ENCODE peak calls at places on chromosome 3, in six cellular contexts. One of them, this sample, is unnamed.

GRCh38 chr3:67000006-67000405 is 1.9 kb downstream of the KBTBD8 start:
- DNase-seq in A549: no peak
- DNase-seq in HCT116: no peak
- DNase-seq in endothelial cell of umbilical vein: no peak
- DNase-seq in GM12878: peak; percentile 44
- DNase-seq in HepG2: no peak
- DNase-seq in this sample: peak; percentile 64

GRCh38 chr3:176961916-176962315 is 235.4 kb downstream of the TBL1XR1 start:
- DNase-seq in A549: no peak
- DNase-seq in HCT116: no peak
- DNase-seq in endothelial cell of umbilical vein: peak; percentile 36
- DNase-seq in GM12878: no peak
- DNase-seq in HepG2: no peak
- DNase-seq in this sample: no peak

GRCh38 chr3:154684440-154684839 is 254.4 kb upstream of the GPR149 start:
- DNase-seq in A549: no peak
- DNase-seq in HCT116: no peak
- DNase-seq in endothelial cell of umbilical vein: no peak
- DNase-seq in GM12878: no peak
- DNase-seq in HepG2: no peak
- DNase-seq in this sample: no peak

GRCh38 chr3:50491023-50491422 is 12.4 kb downstream of the CACNA2D2 start:
- DNase-seq in A549: no peak
- DNase-seq in HCT116: no peak
- DNase-seq in endothelial cell of umbilical vein: no peak
- DNase-seq in GM12878: no peak
- DNase-seq in HepG2: no peak
- DNase-seq in this sample: no peak

GRCh38 chr3:79515072-79515471 is 252.7 kb downstream of the ROBO1 start:
- DNase-seq in A549: no peak
- DNase-seq in HCT116: no peak
- DNase-seq in endothelial cell of umbilical vein: peak; percentile 88
- DNase-seq in GM12878: no peak
- DNase-seq in HepG2: no peak
- DNase-seq in this sample: no peak

GRCh38 chr3:122603056-122603455 is 25.6 kb downstream of the PARP15 start:
- DNase-seq in A549: no peak
- DNase-seq in HCT116: no peak
- DNase-seq in endothelial cell of umbilical vein: no peak
- DNase-seq in GM12878: no peak
- DNase-seq in HepG2: no peak
- DNase-seq in this sample: no peak

GRCh38 chr3:133386876-133387275 is 13.0 kb upstream of the BFSP2 start:
- DNase-seq in A549: no peak
- DNase-seq in HCT116: no peak
- DNase-seq in endothelial cell of umbilical vein: no peak
- DNase-seq in GM12878: no peak
- DNase-seq in HepG2: no peak
- DNase-seq in this sample: no peak

GRCh38 chr3:52777959-52778805 is 783 bp downstream of the ITIH1 start:
- DNase-seq in A549: no peak
- DNase-seq in HCT116: no peak
- DNase-seq in endothelial cell of umbilical vein: no peak
- DNase-seq in GM12878: no peak
- DNase-seq in HepG2: no peak
- DNase-seq in this sample: no peak

GRCh38 chr3:46916278-46916677 is 38.8 kb downstream of the PTH1R start:
- DNase-seq in A549: no peak
- DNase-seq in HCT116: no peak
- DNase-seq in endothelial cell of umbilical vein: no peak
- DNase-seq in GM12878: no peak
- DNase-seq in HepG2: no peak
- DNase-seq in this sample: no peak

GRCh38 chr3:154151969-154152368 is 30.8 kb downstream of the ARHGEF26 start:
- DNase-seq in A549: no peak
- DNase-seq in HCT116: no peak
- DNase-seq in endothelial cell of umbilical vein: peak; percentile 11
- DNase-seq in GM12878: no peak
- DNase-seq in HepG2: no peak
- DNase-seq in this sample: no peak

GRCh38 chr3:67706934-67707333 is 52.5 kb upstream of the SUCLG2 start:
- DNase-seq in A549: no peak
- DNase-seq in HCT116: no peak
- DNase-seq in endothelial cell of umbilical vein: no peak
- DNase-seq in GM12878: no peak
- DNase-seq in HepG2: peak; percentile 18
- DNase-seq in this sample: no peak

GRCh38 chr3:115100172-115100571 is 46.9 kb downstream of the ZBTB20 start:
- DNase-seq in A549: peak; percentile 52
- DNase-seq in HCT116: no peak
- DNase-seq in endothelial cell of umbilical vein: peak; percentile 74
- DNase-seq in GM12878: peak; percentile 9
- DNase-seq in HepG2: peak; percentile 6
- DNase-seq in this sample: peak; percentile 1

GRCh38 chr3:22269827-22270226 is 518.8 kb upstream of the ZNF385D start:
- DNase-seq in A549: no peak
- DNase-seq in HCT116: no peak
- DNase-seq in endothelial cell of umbilical vein: no peak
- DNase-seq in GM12878: no peak
- DNase-seq in HepG2: no peak
- DNase-seq in this sample: no peak

GRCh38 chr3:134242649-134243637 is 7.7 kb downstream of the RYK start:
- DNase-seq in A549: no peak
- DNase-seq in HCT116: peak; percentile 47
- DNase-seq in endothelial cell of umbilical vein: peak; percentile 41
- DNase-seq in GM12878: no peak
- DNase-seq in HepG2: peak; percentile 58
- DNase-seq in this sample: peak; percentile 80

GRCh38 chr3:22496641-22497040 is 706.5 kb upstream of the UBE2E2 start:
- DNase-seq in A549: no peak
- DNase-seq in HCT116: no peak
- DNase-seq in endothelial cell of umbilical vein: no peak
- DNase-seq in GM12878: no peak
- DNase-seq in HepG2: no peak
- DNase-seq in this sample: no peak

GRCh38 chr3:31232049-31233040 is 300.4 kb upstream of the STT3B start:
- DNase-seq in A549: no peak
- DNase-seq in HCT116: no peak
- DNase-seq in endothelial cell of umbilical vein: peak; percentile 49
- DNase-seq in GM12878: no peak
- DNase-seq in HepG2: no peak
- DNase-seq in this sample: peak; percentile 89

GRCh38 chr3:126456766-126457388 is 18.8 kb downstream of the ZXDC start:
- DNase-seq in A549: no peak
- DNase-seq in HCT116: no peak
- DNase-seq in endothelial cell of umbilical vein: no peak
- DNase-seq in GM12878: no peak
- DNase-seq in HepG2: no peak
- DNase-seq in this sample: no peak

GRCh38 chr3:127588675-127589577 is 1.6 kb downstream of the TPRA1 start:
- DNase-seq in A549: no peak
- DNase-seq in HCT116: no peak
- DNase-seq in endothelial cell of umbilical vein: peak; percentile 13
- DNase-seq in GM12878: no peak
- DNase-seq in HepG2: peak; percentile 23
- DNase-seq in this sample: peak; percentile 80

GRCh38 chr3:182785756-182786155 is 7.5 kb upstream of the ATP11B start:
- DNase-seq in A549: no peak
- DNase-seq in HCT116: no peak
- DNase-seq in endothelial cell of umbilical vein: no peak
- DNase-seq in GM12878: no peak
- DNase-seq in HepG2: no peak
- DNase-seq in this sample: no peak

GRCh38 chr3:173410836-173411235 is 13.3 kb downstream of the NLGN1 start:
- DNase-seq in A549: no peak
- DNase-seq in HCT116: no peak
- DNase-seq in endothelial cell of umbilical vein: peak; percentile 53
- DNase-seq in GM12878: no peak
- DNase-seq in HepG2: no peak
- DNase-seq in this sample: no peak

GRCh38 chr3:82610236-82610635 is 848.8 kb upstream of the GBE1 start:
- DNase-seq in A549: no peak
- DNase-seq in HCT116: no peak
- DNase-seq in endothelial cell of umbilical vein: no peak
- DNase-seq in GM12878: no peak
- DNase-seq in HepG2: no peak
- DNase-seq in this sample: no peak

GRCh38 chr3:149563114-149563513 is 88.6 kb downstream of the TM4SF4 start:
- DNase-seq in A549: no peak
- DNase-seq in HCT116: no peak
- DNase-seq in endothelial cell of umbilical vein: no peak
- DNase-seq in GM12878: no peak
- DNase-seq in HepG2: no peak
- DNase-seq in this sample: no peak

GRCh38 chr3:132595036-132595435 is 2.0 kb upstream of the ACKR4 start:
- DNase-seq in A549: no peak
- DNase-seq in HCT116: no peak
- DNase-seq in endothelial cell of umbilical vein: peak; percentile 65
- DNase-seq in GM12878: no peak
- DNase-seq in HepG2: no peak
- DNase-seq in this sample: peak; percentile 36

GRCh38 chr3:178968996-178969700 is 102.5 kb downstream of the ZMAT3 start:
- DNase-seq in A549: no peak
- DNase-seq in HCT116: no peak
- DNase-seq in endothelial cell of umbilical vein: no peak
- DNase-seq in GM12878: peak; percentile 46
- DNase-seq in HepG2: no peak
- DNase-seq in this sample: no peak

GRCh38 chr3:55486101-55486856 is 827 bp downstream of the WNT5A start:
- DNase-seq in A549: no peak
- DNase-seq in HCT116: no peak
- DNase-seq in endothelial cell of umbilical vein: peak; percentile 33
- DNase-seq in GM12878: no peak
- DNase-seq in HepG2: no peak
- DNase-seq in this sample: no peak

GRCh38 chr3:49716691-49717538 is 2.6 kb downstream of the AMIGO3 start:
- DNase-seq in A549: no peak
- DNase-seq in HCT116: no peak
- DNase-seq in endothelial cell of umbilical vein: no peak
- DNase-seq in GM12878: no peak
- DNase-seq in HepG2: no peak
- DNase-seq in this sample: no peak

GRCh38 chr3:136664771-136665170 is 87.4 kb downstream of the STAG1 start:
- DNase-seq in A549: no peak
- DNase-seq in HCT116: no peak
- DNase-seq in endothelial cell of umbilical vein: no peak
- DNase-seq in GM12878: no peak
- DNase-seq in HepG2: no peak
- DNase-seq in this sample: no peak

GRCh38 chr3:159766563-159767185 is 222.0 kb upstream of the IL12A start:
- DNase-seq in A549: peak; percentile 69
- DNase-seq in HCT116: no peak
- DNase-seq in endothelial cell of umbilical vein: peak; percentile 55
- DNase-seq in GM12878: no peak
- DNase-seq in HepG2: no peak
- DNase-seq in this sample: no peak
- H3K4me3 ChIP-seq in A549: peak overlapping the region; percentile 94
- H3K4me3 ChIP-seq in HCT116: no peak overlapping the region
- H3K4me3 ChIP-seq in endothelial cell of umbilical vein: peak overlapping the region; percentile 80
- H3K4me3 ChIP-seq in GM12878: no peak overlapping the region
- H3K4me3 ChIP-seq in HepG2: no peak overlapping the region
- H3K4me3 ChIP-seq in this sample: no peak overlapping the region

GRCh38 chr3:105829229-105829628 is 39.6 kb downstream of the CBLB start:
- DNase-seq in A549: no peak
- DNase-seq in HCT116: no peak
- DNase-seq in endothelial cell of umbilical vein: no peak
- DNase-seq in GM12878: no peak
- DNase-seq in HepG2: no peak
- DNase-seq in this sample: no peak

GRCh38 chr3:105828703-105829102 is 40.1 kb downstream of the CBLB start:
- DNase-seq in A549: no peak
- DNase-seq in HCT116: no peak
- DNase-seq in endothelial cell of umbilical vein: no peak
- DNase-seq in GM12878: no peak
- DNase-seq in HepG2: no peak
- DNase-seq in this sample: no peak

GRCh38 chr3:105829879-105830622 is 38.8 kb downstream of the CBLB start:
- DNase-seq in A549: no peak
- DNase-seq in HCT116: no peak
- DNase-seq in endothelial cell of umbilical vein: peak; percentile 84
- DNase-seq in GM12878: no peak
- DNase-seq in HepG2: no peak
- DNase-seq in this sample: no peak

GRCh38 chr3:105827101-105827634 is 41.6 kb downstream of the CBLB start:
- DNase-seq in A549: no peak
- DNase-seq in HCT116: no peak
- DNase-seq in endothelial cell of umbilical vein: no peak
- DNase-seq in GM12878: peak; percentile 52
- DNase-seq in HepG2: no peak
- DNase-seq in this sample: no peak

DNA sequence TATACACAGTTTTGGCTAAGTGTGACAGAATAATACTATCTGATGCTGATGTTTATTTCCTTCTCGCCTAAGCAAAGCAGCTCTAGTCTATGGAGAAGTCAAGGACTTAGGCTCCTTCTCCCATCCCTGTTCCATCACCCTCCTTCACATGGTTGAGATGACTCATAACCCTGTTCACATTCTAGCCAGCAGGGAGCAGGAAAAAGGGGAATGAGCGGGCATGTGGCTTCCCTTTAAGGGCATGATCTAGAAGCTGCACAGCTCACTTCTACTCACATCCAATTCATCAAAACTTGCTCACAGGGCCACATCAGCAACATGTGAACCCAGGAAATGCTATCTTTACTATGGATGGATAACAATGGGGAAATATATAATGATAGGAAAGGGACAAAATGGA is 40.9 kb downstream of the CBLB start:
- DNase-seq in A549: peak; percentile 84
- DNase-seq in HCT116: peak; percentile 73
- DNase-seq in endothelial cell of umbilical vein: peak; percentile 66
- DNase-seq in GM12878: no peak
- DNase-seq in HepG2: peak; percentile 21
- DNase-seq in this sample: peak; percentile 22
- TF ChIP-seq CTCF in A549: peak; percentile 20
- TF ChIP-seq CTCF in HCT116: peak; percentile 67
- TF ChIP-seq CTCF in endothelial cell of umbilical vein: peak; percentile 20
- TF ChIP-seq CTCF in GM12878: no peak
- TF ChIP-seq CTCF in HepG2: no peak
- TF ChIP-seq CTCF in this sample: no peak

DNA sequence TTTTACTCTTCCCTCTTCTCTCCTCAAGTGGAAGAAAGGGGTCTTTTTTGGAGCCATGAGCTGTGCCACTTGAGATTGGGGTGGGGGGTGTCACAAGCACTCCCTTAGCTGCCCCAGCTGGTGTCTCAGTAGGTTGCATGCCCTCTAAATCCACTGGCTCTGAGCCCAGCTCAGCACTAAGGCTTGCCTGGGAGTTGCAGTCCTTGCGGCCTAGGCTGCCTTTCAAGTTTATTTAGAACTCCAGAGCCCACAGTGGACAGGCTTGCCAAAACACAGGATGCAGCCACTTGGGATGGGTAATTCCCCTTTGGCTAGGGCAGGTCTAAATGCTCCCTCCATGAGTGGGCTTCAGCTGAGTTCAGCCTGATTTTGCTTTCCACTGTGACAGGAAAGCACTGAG is 24.7 kb downstream of the C3orf20 start:
- DNase-seq in A549: no peak
- DNase-seq in HCT116: no peak
- DNase-seq in endothelial cell of umbilical vein: no peak
- DNase-seq in GM12878: no peak
- DNase-seq in HepG2: no peak
- DNase-seq in this sample: no peak
- TF ChIP-seq MAX in A549: no peak
- TF ChIP-seq MAX in HCT116: no peak
- TF ChIP-seq MAX in endothelial cell of umbilical vein: no peak
- TF ChIP-seq MAX in GM12878: no peak
- TF ChIP-seq MAX in HepG2: no peak
- TF ChIP-seq MAX in this sample: no peak

GRCh38 chr3:81289676-81290075 is 471.8 kb downstream of the GBE1 start:
- DNase-seq in A549: no peak
- DNase-seq in HCT116: no peak
- DNase-seq in endothelial cell of umbilical vein: peak; percentile 36
- DNase-seq in GM12878: no peak
- DNase-seq in HepG2: no peak
- DNase-seq in this sample: no peak
- H3K4me3 ChIP-seq in A549: no peak overlapping the region
- H3K4me3 ChIP-seq in HCT116: no peak overlapping the region
- H3K4me3 ChIP-seq in endothelial cell of umbilical vein: no peak overlapping the region
- H3K4me3 ChIP-seq in GM12878: no peak overlapping the region
- H3K4me3 ChIP-seq in HepG2: no peak overlapping the region
- H3K4me3 ChIP-seq in this sample: no peak overlapping the region